ENCODE peak calls at places on chromosomes 6 and 20, in four cellular contexts. One of them, this sample, is unnamed.

GRCh38 chr6:56246941-56247653 is at the start of gene COL21A1:
- DNase-seq in Panc1: no peak
- DNase-seq in HCT116: no peak
- DNase-seq in K562: no peak
- DNase-seq in this sample: no peak

GRCh38 chr6:12182676-12183075 is 107.5 kb upstream of the EDN1 start:
- DNase-seq in Panc1: peak
- DNase-seq in HCT116: no peak
- DNase-seq in K562: no peak
- DNase-seq in this sample: no peak

GRCh38 chr20:17940447-17940971 is 28.1 kb downstream of the SNX5 start:
- DNase-seq in HCT116: no peak
- DNase-seq in K562: no peak
- DNase-seq in Panc1: no peak
- DNase-seq in this sample: no peak

GRCh38 chr20:47405775-47406325 is 49.4 kb upstream of the ZMYND8 start:
- DNase-seq in Panc1: no peak
- DNase-seq in HCT116: no peak
- DNase-seq in K562: no peak
- DNase-seq in this sample: no peak

GRCh38 chr6:117781550-117781949 is 106.3 kb downstream of the NUS1 start:
- DNase-seq in HCT116: no peak
- DNase-seq in Panc1: no peak
- DNase-seq in K562: no peak
- DNase-seq in this sample: no peak

GRCh38 chr20:32583581-32584045 is 1.5 kb downstream of the NOL4L start:
- DNase-seq in HCT116: no peak
- DNase-seq in Panc1: no peak
- DNase-seq in K562: peak
- DNase-seq in this sample: no peak

GRCh38 chr6:17101422-17102257 is at the start of gene STMND1:
- DNase-seq in HCT116: no peak
- DNase-seq in Panc1: no peak
- DNase-seq in K562: no peak
- DNase-seq in this sample: no peak

GRCh38 chr6:62775427-62776022 is 435.7 kb upstream of the FKBP1C start:
- DNase-seq in K562: no peak
- DNase-seq in HCT116: peak
- DNase-seq in Panc1: peak
- DNase-seq in this sample: peak

GRCh38 chr20:53253668-53254067 is 281.5 kb downstream of the TSHZ2 start:
- DNase-seq in Panc1: no peak
- DNase-seq in HCT116: no peak
- DNase-seq in K562: peak
- DNase-seq in this sample: no peak

GRCh38 chr6:114194362-114195343 is 148.2 kb downstream of the HS3ST5 start:
- DNase-seq in Panc1: no peak
- DNase-seq in HCT116: no peak
- DNase-seq in K562: no peak
- DNase-seq in this sample: no peak

GRCh38 chr6:11368760-11369159 is 136.3 kb upstream of the NEDD9 start:
- DNase-seq in Panc1: no peak
- DNase-seq in HCT116: no peak
- DNase-seq in K562: no peak
- DNase-seq in this sample: no peak

GRCh38 chr6:52549428-52549827 is 27.4 kb downstream of the TRAM2 start:
- DNase-seq in K562: no peak
- DNase-seq in HCT116: no peak
- DNase-seq in Panc1: no peak
- DNase-seq in this sample: no peak

GRCh38 chr6:23349521-23350147 is 776.4 kb upstream of the NRSN1 start:
- DNase-seq in HCT116: peak
- DNase-seq in Panc1: peak
- DNase-seq in K562: no peak
- DNase-seq in this sample: no peak

GRCh38 chr20:36368869-36369268 is 62.7 kb downstream of the DLGAP4 start:
- DNase-seq in K562: no peak
- DNase-seq in Panc1: no peak
- DNase-seq in HCT116: no peak
- DNase-seq in this sample: no peak

GRCh38 chr20:43325926-43326325 is 131.8 kb upstream of the SRSF6 start:
- DNase-seq in K562: no peak
- DNase-seq in Panc1: no peak
- DNase-seq in HCT116: no peak
- DNase-seq in this sample: no peak

GRCh38 chr6:25089442-25089841 is 153.7 kb upstream of the RIPOR2 start:
- DNase-seq in Panc1: no peak
- DNase-seq in HCT116: no peak
- DNase-seq in K562: no peak
- DNase-seq in this sample: no peak

GRCh38 chr20:1895674-1896496 is 678 bp downstream of the SIRPA start:
- DNase-seq in Panc1: no peak
- DNase-seq in HCT116: no peak
- DNase-seq in K562: no peak
- DNase-seq in this sample: no peak

GRCh38 chr6:37077459-37078296 is 72.2 kb downstream of the FGD2 start:
- DNase-seq in K562: no peak
- DNase-seq in Panc1: no peak
- DNase-seq in HCT116: no peak
- DNase-seq in this sample: no peak

GRCh38 chr20:20230741-20231140 is 137.2 kb upstream of the INSM1 start:
- DNase-seq in K562: no peak
- DNase-seq in Panc1: no peak
- DNase-seq in HCT116: no peak
- DNase-seq in this sample: no peak

DNA sequence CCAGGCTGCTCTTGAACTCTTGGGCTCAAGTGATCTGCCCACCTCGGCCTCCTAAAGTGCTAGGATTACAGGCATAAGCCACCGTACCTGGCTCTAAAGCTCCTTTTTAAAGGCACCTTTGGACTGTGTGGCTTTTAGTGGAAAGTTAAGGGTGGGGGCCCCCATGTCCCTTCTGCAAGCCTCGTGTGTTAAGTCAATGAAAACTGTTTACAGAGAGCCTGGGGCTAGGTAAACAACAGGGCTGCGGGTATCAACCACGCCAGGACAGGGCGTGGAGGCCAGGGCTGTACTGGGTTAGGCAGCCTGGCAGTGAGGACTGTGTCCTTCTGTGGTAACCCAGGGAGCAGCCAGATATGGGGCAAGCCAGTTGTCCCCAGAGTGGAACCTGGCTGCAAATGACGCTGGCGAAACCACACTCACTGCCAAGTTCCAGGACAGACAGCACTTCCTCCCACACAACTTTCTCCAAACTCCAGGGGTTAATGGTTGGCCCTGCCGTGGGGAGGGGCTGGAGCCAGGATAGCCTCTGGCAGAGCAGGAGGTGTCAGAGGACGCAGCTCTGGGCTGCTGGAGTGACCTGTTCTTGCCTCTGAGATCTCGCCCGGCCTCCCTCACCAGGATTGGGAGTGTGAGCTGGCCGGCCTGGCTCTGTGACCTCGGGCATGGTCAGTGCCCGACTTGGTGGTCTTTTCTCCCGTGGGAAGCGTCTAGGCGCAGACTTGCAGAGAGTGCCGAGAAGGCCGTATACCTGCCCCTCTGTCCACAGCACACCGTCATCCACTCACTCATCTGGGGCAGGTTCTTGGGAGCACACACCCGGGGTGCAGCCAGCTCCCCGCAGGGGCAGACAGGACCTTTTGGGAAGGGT is 3.2 kb downstream of the SLC17A9 start:
- DNase-seq in Panc1: no peak
- DNase-seq in K562: no peak
- DNase-seq in HCT116: no peak
- DNase-seq in this sample: peak
- TF ChIP-seq TCF7L2 in Panc1: no peak
- TF ChIP-seq TCF7L2 in K562: no peak
- TF ChIP-seq TCF7L2 in HCT116: no peak
- TF ChIP-seq TCF7L2 in this sample: no peak

GRCh38 chr6:21164768-21165326 is 428.7 kb upstream of the SOX4 start:
- DNase-seq in HCT116: peak
- DNase-seq in K562: no peak
- DNase-seq in Panc1: no peak
- DNase-seq in this sample: no peak
- TF ChIP-seq TCF7L2 in HCT116: no peak
- TF ChIP-seq TCF7L2 in K562: no peak
- TF ChIP-seq TCF7L2 in Panc1: no peak
- TF ChIP-seq TCF7L2 in this sample: no peak

GRCh38 chr6:169396554-169397163 is 143.0 kb upstream of the THBS2 start:
- DNase-seq in HCT116: no peak
- DNase-seq in Panc1: no peak
- DNase-seq in K562: no peak
- DNase-seq in this sample: no peak

GRCh38 chr6:169398342-169399105 is 144.9 kb upstream of the THBS2 start:
- DNase-seq in HCT116: no peak
- DNase-seq in Panc1: no peak
- DNase-seq in K562: no peak
- DNase-seq in this sample: no peak

GRCh38 chr6:169397684-169398083 is 144.0 kb upstream of the THBS2 start:
- DNase-seq in K562: no peak
- DNase-seq in HCT116: no peak
- DNase-seq in Panc1: no peak
- DNase-seq in this sample: no peak

GRCh38 chr6:169393753-169394152 is 140.1 kb upstream of the THBS2 start:
- DNase-seq in K562: no peak
- DNase-seq in Panc1: no peak
- DNase-seq in HCT116: no peak
- DNase-seq in this sample: no peak

GRCh38 chr6:169395080-169395805 is 141.6 kb upstream of the THBS2 start:
- DNase-seq in K562: no peak
- DNase-seq in Panc1: no peak
- DNase-seq in HCT116: no peak
- DNase-seq in this sample: no peak
- TF ChIP-seq TCF7L2 in K562: no peak
- TF ChIP-seq TCF7L2 in Panc1: no peak
- TF ChIP-seq TCF7L2 in HCT116: no peak
- TF ChIP-seq TCF7L2 in this sample: no peak

DNA sequence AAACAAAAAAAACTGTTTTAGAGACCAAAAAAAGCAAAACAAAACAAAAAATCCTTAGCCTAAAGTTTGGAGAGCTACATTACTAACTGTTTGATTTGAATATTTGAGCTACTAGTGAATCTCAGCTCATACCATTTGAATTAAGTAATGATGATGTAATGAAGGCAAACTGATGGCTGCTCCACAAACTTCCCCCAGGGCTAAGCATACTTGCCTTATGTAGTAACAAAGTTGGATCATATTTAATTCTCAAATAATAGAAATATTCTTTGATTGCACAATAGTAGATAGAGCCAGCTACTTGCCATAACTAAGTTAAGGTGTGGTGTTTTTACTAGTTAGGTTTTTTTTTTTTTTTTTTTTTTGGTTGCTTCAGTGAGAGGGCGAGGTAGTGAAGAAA is 2.8 kb downstream of the RAB32 start:
- DNase-seq in Panc1: peak
- DNase-seq in K562: no peak
- DNase-seq in HCT116: no peak
- DNase-seq in this sample: peak
- TF ChIP-seq TCF7L2 in Panc1: no peak
- TF ChIP-seq TCF7L2 in K562: no peak
- TF ChIP-seq TCF7L2 in HCT116: no peak
- TF ChIP-seq TCF7L2 in this sample: no peak

GRCh38 chr6:106134906-106135634 is 48.9 kb downstream of the PRDM1 start:
- DNase-seq in K562: peak
- DNase-seq in Panc1: peak
- DNase-seq in HCT116: peak
- DNase-seq in this sample: peak
- TF ChIP-seq TCF7L2 in K562: no peak
- TF ChIP-seq TCF7L2 in Panc1: no peak
- TF ChIP-seq TCF7L2 in HCT116: no peak
- TF ChIP-seq TCF7L2 in this sample: no peak

GRCh38 chr6:139882234-139882633 is 507.8 kb upstream of the CITED2 start:
- DNase-seq in K562: no peak
- DNase-seq in HCT116: no peak
- DNase-seq in Panc1: no peak
- DNase-seq in this sample: no peak

GRCh38 chr6:139882977-139883728 is 508.7 kb upstream of the CITED2 start:
- DNase-seq in Panc1: no peak
- DNase-seq in K562: no peak
- DNase-seq in HCT116: no peak
- DNase-seq in this sample: peak

GRCh38 chr6:139881728-139882211 is 507.3 kb upstream of the CITED2 start:
- DNase-seq in HCT116: peak
- DNase-seq in Panc1: peak
- DNase-seq in K562: peak
- DNase-seq in this sample: peak

GRCh38 chr6:139881251-139881650 is 506.8 kb upstream of the CITED2 start:
- DNase-seq in Panc1: no peak
- DNase-seq in HCT116: no peak
- DNase-seq in K562: no peak
- DNase-seq in this sample: no peak

DNA sequence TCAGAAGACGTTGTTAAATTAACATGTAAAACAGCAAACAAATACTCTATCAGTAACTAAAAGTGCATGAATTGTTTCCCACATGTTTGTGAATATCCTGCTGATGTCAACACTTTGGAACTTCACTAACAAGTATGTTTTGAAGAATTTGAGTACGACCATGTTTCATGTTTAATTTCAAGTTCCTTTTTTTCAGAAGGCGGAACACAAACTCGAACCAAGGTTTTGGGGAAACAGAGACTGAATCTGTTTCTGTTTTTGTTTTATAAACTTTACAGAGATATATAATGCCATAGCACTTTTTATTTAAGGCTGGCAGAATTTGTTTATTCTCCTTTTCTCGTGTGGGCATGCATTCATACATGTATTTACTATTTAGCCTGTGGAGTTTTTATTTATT is 509.3 kb upstream of the CITED2 start:
- DNase-seq in HCT116: no peak
- DNase-seq in Panc1: no peak
- DNase-seq in K562: no peak
- DNase-seq in this sample: no peak
- TF ChIP-seq TCF7L2 in HCT116: no peak
- TF ChIP-seq TCF7L2 in Panc1: no peak
- TF ChIP-seq TCF7L2 in K562: no peak
- TF ChIP-seq TCF7L2 in this sample: no peak

DNA sequence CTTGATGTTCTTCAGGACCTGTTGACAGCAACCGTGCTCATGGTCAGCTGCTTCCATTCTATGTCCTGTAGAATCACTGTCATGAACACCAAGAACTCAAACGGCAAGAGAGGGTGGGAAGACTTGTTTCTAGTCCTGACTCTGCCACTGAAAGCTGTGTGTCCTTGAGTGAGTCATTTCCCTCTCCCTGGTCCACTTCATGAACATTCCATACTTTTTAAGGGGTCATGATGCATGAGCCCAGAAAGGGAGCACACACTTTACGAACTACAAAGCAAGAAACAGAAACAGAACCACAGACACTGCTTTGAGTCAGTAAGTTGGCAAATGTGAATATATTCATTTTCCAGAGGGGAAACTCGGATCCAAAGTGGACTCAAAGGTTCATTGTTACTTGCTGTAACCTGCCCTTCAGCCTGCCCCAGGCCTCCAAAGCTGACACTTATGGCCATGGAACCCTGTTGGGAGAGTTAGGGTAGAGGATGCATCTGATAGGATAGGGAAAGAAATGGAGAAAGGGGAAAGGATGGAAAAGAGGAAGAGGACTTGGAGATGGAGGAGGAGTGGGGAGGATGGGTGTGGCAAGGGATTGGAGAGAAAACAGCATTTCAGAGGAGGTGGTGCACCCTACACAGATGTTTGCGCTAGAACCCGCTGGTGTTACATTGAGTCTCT is 129.7 kb downstream of the FOXO3 start:
- DNase-seq in K562: no peak
- DNase-seq in Panc1: no peak
- DNase-seq in HCT116: no peak
- DNase-seq in this sample: no peak
- TF ChIP-seq TCF7L2 in K562: no peak
- TF ChIP-seq TCF7L2 in Panc1: no peak
- TF ChIP-seq TCF7L2 in HCT116: no peak
- TF ChIP-seq TCF7L2 in this sample: no peak